ENCODE peak calls at places on chromosomes 1 and 21, in four cellular contexts. G is CD8-positive, alpha-beta T cell; E is upper lobe of right lung; U is psoas muscle. N is an unnamed sample. For H3K4me1, the result is how much of the 10 kb centered on the place peaks cover.

GRCh38 chr21:34270406-34270805 is 93.4 kb upstream of the KCNE2 start:
- DNase-seq in G (no peak), E (no peak), U (no peak), N (no peak)

GRCh38 chr21:46509760-46510159 is 51.1 kb downstream of the DIP2A start:
- DNase-seq in G (no peak), E (no peak), U (no peak), N (no peak)

GRCh38 chr1:23613191-23614126 is 54.2 kb upstream of the ID3 start:
- DNase-seq in E (no peak), U (no peak), G (peak), N (no peak)

GRCh38 chr1:46180082-46180616 is 3.9 kb upstream of the P3R3URF start:
- DNase-seq in G (no peak), E (peak), U (no peak), N (peak)

GRCh38 chr1:111726311-111726710 is 12.9 kb downstream of the INKA2 start:
- DNase-seq in U (no peak), E (no peak), G (no peak), N (no peak)

GRCh38 chr1:180458807-180459206 is 43.6 kb downstream of the ACBD6 start:
- DNase-seq in U (no peak), E (no peak), G (no peak), N (no peak)

GRCh38 chr1:34176830-34177613 is at the start of gene C1orf94:
- DNase-seq in U (no peak), G (no peak), E (no peak), N (no peak)

GRCh38 chr1:54984126-54984842 is 3.9 kb downstream of the TMEM61 start:
- DNase-seq in G (no peak), U (no peak), E (peak), N (no peak)

GRCh38 chr1:63984257-63984626 is 210.4 kb downstream of the ROR1 start:
- DNase-seq in E (no peak), U (no peak), G (no peak), N (no peak)

GRCh38 chr1:152580433-152580832 is at the start of gene LCE3D:
- DNase-seq in E (no peak), U (no peak), G (no peak), N (no peak)

GRCh38 chr1:27542463-27543273 is 52.7 kb upstream of the WASF2 start:
- DNase-seq in E (no peak), G (no peak), U (peak), N (peak)

DNA sequence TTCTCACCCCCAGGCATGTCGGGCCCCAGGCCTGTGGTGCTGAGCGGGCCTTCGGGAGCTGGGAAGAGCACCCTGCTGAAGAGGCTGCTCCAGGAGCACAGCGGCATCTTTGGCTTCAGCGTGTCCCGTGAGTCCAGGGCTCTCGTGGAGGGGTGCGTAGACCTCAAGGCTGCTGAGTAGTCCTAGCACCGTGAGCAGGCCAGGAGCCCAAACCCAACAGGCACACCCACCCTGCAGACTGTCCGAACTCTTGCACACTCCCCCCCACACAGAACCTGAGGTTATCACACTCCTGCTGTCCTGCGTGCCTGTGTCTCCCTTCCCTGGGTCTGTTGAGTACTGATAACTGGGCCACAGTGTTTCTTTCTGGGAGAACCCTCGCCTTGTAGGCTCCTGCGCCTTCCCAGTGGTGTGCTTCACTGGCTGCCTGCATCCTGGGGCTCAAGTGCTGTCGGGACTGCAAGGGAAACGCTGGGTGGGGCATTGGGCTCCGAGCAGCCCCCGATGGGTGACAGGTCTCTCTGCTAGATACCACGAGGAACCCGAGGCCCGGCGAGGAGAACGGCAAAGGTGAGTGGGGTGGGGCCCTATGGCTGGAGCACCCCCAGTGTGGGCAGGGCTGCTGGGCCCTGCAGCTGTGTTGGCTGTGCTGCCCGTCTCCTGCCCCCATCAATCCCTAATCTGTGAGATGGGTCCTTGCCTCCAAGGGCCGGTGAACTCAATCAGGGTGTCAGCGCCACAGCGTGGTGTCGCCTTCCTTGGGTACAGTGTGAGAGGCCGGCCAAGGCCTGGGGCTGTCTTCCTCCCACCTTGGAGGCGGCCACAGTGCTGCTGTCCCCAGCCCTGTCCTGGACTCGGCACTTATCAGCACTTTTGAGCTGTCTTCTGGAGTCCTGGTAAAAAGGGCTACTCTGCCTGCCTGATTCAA is 4.0 kb upstream of the GJC2 start:
- DNase-seq in E (no peak), G (no peak), U (no peak), N (no peak)
- H3K4me1 ChIP-seq in E (half or more), G (under half), U (under half), N (half or more)

GRCh38 chr1:40819101-40819500 is 35.5 kb downstream of the KCNQ4 start:
- DNase-seq in E (no peak), U (no peak), G (no peak), N (peak)

GRCh38 chr1:40820251-40820797 is 36.7 kb downstream of the KCNQ4 start:
- DNase-seq in E (no peak), G (no peak), U (no peak), N (peak)

GRCh38 chr1:40815420-40815819 is 31.8 kb downstream of the KCNQ4 start:
- DNase-seq in G (no peak), U (no peak), E (no peak), N (no peak)

GRCh38 chr1:40818264-40818961 is 34.8 kb downstream of the KCNQ4 start:
- DNase-seq in U (peak), G (peak), E (peak), N (peak)

GRCh38 chr1:40817791-40818263 is 34.2 kb downstream of the KCNQ4 start:
- DNase-seq in U (no peak), G (no peak), E (no peak), N (no peak)
- H3K4me3 ChIP-seq in U (peak), G (peak), E (peak), N (peak)

GRCh38 chr1:229625893-229626831 is at the start of the genes TAF5L and URB2:
- DNase-seq in U (peak), G (peak), E (peak), N (peak)
- TF ChIP-seq CTCF in U (no peak), G (no peak), E (no peak), N (no peak)

GRCh38 chr1:81510701-81511100 is 290.0 kb upstream of the ADGRL2 start:
- DNase-seq in G (no peak), E (no peak), U (no peak), N (no peak)

GRCh38 chr1:81512242-81512641 is 288.5 kb upstream of the ADGRL2 start:
- DNase-seq in E (no peak), U (no peak), G (no peak), N (no peak)

GRCh38 chr1:81513796-81514354 is 286.9 kb upstream of the ADGRL2 start:
- DNase-seq in U (no peak), G (no peak), E (no peak), N (no peak)

GRCh38 chr1:81509619-81510018 is 291.1 kb upstream of the ADGRL2 start:
- DNase-seq in U (no peak), E (no peak), G (no peak), N (no peak)

GRCh38 chr1:81511281-81511680 is 289.5 kb upstream of the ADGRL2 start:
- DNase-seq in E (no peak), U (no peak), G (no peak), N (no peak)
- H3K4me1 ChIP-seq in E (under half), U (under half), G (under half), N (under half)

GRCh38 chr1:109294481-109294880 is 11.5 kb upstream of the PSRC1 start:
- DNase-seq in U (no peak), E (no peak), G (no peak), N (no peak)
- H3K4me3 ChIP-seq in U (no peak), E (no peak), G (no peak), N (no peak)

DNA sequence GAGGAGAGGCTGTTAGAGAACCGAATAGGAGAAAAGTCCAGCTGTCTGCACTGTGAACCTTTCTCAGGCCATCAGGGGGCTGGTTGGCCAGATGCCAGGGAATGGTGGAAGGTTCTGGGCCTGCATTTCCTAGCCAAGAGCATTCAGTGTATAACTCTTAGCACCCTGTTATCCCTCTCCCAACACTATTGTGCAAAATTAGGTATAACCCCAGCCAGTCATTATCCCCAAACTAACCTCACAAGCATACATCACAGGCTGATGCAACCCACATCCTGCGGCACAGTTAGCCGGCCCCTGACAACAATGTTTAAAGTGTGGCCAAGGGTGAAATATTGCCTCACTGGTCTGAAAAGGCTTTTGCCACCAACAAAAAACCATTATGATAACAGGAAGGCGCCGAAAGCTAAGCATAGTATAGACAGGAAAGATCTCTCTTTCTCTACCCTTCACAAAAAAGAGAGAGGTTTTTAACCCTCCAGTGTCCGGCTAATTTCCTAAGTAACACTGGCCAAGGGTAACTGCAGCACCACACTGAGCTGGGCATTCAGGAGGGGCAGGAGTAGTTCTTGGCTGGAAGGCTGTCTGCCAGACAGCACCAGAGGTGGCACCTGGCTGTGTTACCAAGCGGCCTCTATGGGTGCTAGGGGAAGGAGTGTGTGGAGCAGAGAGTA is 77.3 kb upstream of the BCAR3 start:
- DNase-seq in E (no peak), U (peak), G (no peak), N (no peak)
- TF ChIP-seq CTCF in E (no peak), U (no peak), G (no peak), N (no peak)

N was measured in left lung.